ENCODE peak calls at places on chromosomes 12 and 14, in four cellular contexts. S is WTC11, V is GM12878, G is K562. U is an unnamed sample.

GRCh38 chr12:27652174-27652763 is 44.0 kb upstream of the REP15 start:
- DNase-seq in V (peak; percentile 8), S (peak; percentile 41), G (peak; percentile 72), U (peak; percentile 54)

GRCh38 chr12:103880299-103881142 is 39.5 kb upstream of the NT5DC3 start:
- DNase-seq in V (peak; percentile 74), S (no peak), G (no peak), U (peak; percentile 17)

GRCh38 chr12:14367097-14367661 is 1.7 kb downstream of the ATF7IP start:
- DNase-seq in S (no peak), G (peak; percentile 9), V (peak; percentile 71), U (no peak)

GRCh38 chr14:102375126-102375525 is 12.4 kb downstream of the TECPR2 start:
- DNase-seq in V (no peak), S (no peak), G (no peak), U (no peak)

GRCh38 chr12:120820885-120821510 is 83.2 kb downstream of the SPPL3 start:
- DNase-seq in G (no peak), S (no peak), V (no peak), U (no peak)

GRCh38 chr14:101442451-101442850 is 118.8 kb upstream of the DIO3 start:
- DNase-seq in S (no peak), V (no peak), G (peak; percentile 32), U (no peak)

GRCh38 chr12:89250648-89251047 is 101.7 kb downstream of the DUSP6 start:
- DNase-seq in G (no peak), S (no peak), V (no peak), U (no peak)

GRCh38 chr14:105532735-105533141 is 6.4 kb downstream of the TMEM121 start:
- DNase-seq in S (peak; percentile 24), G (peak; percentile 43), V (no peak), U (peak; percentile 62)

GRCh38 chr14:104284107-104284592 is 145.8 kb downstream of the KIF26A start:
- DNase-seq in V (no peak), S (peak; percentile 11), G (no peak), U (peak; percentile 24)

GRCh38 chr12:100672075-100672592 is 98.7 kb downstream of the GAS2L3 start:
- DNase-seq in G (peak; percentile 55), S (peak; percentile 85), V (no peak), U (peak; percentile 30)

GRCh38 chr12:2338381-2338780 is 285.6 kb downstream of the CACNA1C start:
- DNase-seq in G (no peak), S (no peak), V (no peak), U (no peak)

GRCh38 chr12:102197789-102198188 is at the start of gene PMCH:
- DNase-seq in V (peak; percentile 24), S (no peak), G (no peak), U (no peak)

GRCh38 chr12:38875571-38876228 is 29.7 kb downstream of the CPNE8 start:
- DNase-seq in S (no peak), G (no peak), V (no peak), U (peak; percentile 21)

GRCh38 chr12:100801335-100801734 is 6.8 kb downstream of the ANO4 start:
- DNase-seq in G (no peak), V (no peak), S (no peak), U (no peak)

GRCh38 chr12:32502693-32503510 is 103.5 kb downstream of the FGD4 start:
- DNase-seq in G (no peak), S (no peak), V (no peak), U (no peak)

GRCh38 chr12:69022674-69023073 is 89.7 kb upstream of the CPM start:
- DNase-seq in S (no peak), G (no peak), V (no peak), U (no peak)

GRCh38 chr12:109739747-109740693 is 26.4 kb downstream of the FAM222A start:
- DNase-seq in V (no peak), S (peak; percentile 69), G (peak; percentile 66), U (peak; percentile 59)

GRCh38 chr12:43551971-43552559 is at the start of gene ADAMTS20:
- DNase-seq in S (peak; percentile 92), G (no peak), V (no peak), U (peak; percentile 93)

GRCh38 chr12:131923260-131923659 is 5.8 kb upstream of the PUS1 start:
- DNase-seq in S (no peak), V (peak; percentile 38), G (no peak), U (no peak)

GRCh38 chr14:74620497-74620921 is 8.5 kb upstream of the LTBP2 start:
- DNase-seq in S (no peak), V (no peak), G (peak; percentile 59), U (no peak)

GRCh38 chr12:74412607-74413230 is 124.9 kb upstream of the ATXN7L3B start:
- DNase-seq in V (no peak), G (peak; percentile 30), S (no peak), U (no peak)

GRCh38 chr12:74418573-74418972 is 119.1 kb upstream of the ATXN7L3B start:
- DNase-seq in G (no peak), S (no peak), V (no peak), U (no peak)

DNA sequence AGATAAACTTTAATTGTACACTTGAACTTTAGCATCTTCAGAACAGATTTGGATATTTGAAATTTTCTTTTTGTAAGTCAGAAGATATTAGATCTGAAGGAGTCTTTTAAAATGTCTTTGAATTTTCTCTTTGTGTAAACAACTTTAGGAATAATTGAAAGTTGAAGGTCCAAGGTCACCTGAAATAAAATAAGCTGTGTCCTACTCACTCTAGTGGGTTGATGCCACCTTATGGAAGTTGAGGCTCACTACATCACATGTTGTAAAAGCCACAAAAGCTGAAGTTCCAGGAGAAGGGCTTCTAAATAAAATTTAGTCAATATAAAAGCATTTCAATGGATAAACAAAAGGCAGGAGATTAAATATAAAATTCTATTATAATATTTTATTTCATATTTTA is 122.0 kb upstream of the ATXN7L3B start:
- DNase-seq in G (peak; percentile 37), S (no peak), V (no peak), U (peak; percentile 10)
- TF ChIP-seq USF1 in G (no peak), S (no peak), V (no peak), U (no peak)

DNA sequence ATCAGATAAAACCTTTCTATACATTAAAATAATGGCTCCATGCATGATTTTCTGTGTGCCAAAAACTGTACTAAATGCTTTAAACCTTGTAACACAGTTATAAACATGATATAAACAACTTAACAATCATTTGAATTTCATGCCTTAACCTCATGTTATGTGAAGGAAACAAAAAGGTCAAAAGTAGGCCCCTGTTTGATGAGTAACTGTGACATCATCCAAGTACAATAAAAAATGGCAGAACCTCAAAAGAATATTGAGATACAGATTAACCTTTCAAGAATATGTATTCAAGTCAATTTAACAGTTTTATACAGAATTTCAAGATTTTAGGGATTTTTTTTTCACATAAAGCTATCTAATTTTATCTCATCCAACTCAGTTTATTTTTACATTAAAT is 310.7 kb upstream of the DCN start:
- DNase-seq in S (no peak), G (no peak), V (no peak), U (no peak)
- TF ChIP-seq USF1 in S (no peak), G (no peak), V (no peak), U (no peak)

DNA sequence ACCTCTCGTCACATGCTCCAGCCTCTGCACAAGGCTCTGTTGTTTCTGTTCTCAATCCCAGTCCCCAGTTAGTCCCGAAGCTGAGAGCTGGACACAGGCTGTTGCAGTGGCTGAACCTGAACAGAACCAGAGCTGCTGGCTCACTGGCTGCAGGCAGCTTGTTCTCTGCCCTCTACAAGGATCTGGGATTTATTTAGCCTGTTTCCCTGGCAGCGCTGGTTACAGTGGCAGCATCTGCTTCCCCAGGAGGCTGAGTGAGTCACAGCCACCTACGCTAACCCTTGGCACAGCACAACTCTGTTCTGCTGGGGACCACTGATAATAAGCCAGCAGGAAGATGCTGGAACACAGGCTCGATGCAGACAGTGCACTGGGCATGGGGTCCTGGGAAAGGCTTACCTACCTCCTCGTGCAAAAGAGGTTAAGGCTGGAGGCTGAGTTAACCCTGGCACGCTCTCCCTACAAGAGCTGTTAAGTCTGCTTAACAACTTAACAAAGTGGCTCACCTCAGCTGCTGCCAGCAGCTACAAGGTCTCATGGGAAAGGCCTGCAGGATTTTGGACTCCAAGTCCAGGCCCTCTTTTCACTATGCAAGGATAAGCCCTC is 299.6 kb downstream of the PCNX1 start:
- DNase-seq in G (no peak), S (no peak), V (no peak), U (peak; percentile 64)
- TF ChIP-seq USF1 in G (no peak), S (no peak), V (no peak), U (no peak)

DNA sequence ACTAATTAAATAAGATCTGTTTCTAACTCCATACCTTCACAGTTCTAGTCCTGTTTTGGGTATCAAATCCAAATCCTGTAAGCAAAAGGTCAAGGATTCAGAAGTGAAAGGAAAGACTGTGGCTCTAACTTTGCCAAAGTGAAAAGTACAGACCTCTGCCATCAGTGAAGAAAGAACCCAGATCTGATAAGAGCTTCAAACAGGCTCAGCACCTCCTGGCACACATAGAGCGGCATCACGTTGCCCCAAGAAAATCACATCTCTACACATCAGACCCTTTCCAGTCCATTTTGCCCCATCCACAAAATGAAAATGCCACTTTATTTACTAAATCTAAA is 23.2 kb downstream of the CLIP1 start:
- DNase-seq in V (no peak), G (no peak), S (no peak), U (no peak)
- TF ChIP-seq USF1 in V (no peak), G (no peak), S (no peak), U (no peak)

DNA sequence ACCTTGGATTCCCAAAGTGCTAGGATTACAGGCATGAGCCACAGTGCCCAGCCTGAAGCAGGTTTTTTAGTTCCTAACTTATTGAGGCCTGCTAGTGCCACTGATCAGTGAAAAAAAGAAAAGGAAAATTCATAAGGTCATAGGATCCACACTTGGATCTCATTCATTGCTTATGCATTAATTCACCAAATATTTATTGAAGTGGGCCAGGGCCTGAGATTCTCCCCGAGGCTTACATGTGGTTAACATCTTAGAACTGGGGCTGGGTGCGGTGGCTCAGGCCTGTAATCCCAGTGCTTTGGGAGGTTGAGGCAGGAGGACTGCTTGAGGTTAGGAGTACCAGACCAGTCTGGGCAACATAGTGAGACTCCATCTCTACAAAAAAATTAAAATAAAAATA is 29.5 kb upstream of the MAP1LC3B2 start:
- DNase-seq in V (no peak), G (no peak), S (no peak), U (no peak)
- TF ChIP-seq USF1 in V (no peak), G (no peak), S (no peak), U (no peak)

GRCh38 chr12:19439059-19440018 is at the start of gene AEBP2:
- DNase-seq in G (peak; percentile 89), S (peak; percentile 83), V (peak; percentile 80), U (peak; percentile 98)
- TF ChIP-seq USF1 in G (no peak), S (peak; percentile 7), V (no peak), U (no peak)

GRCh38 chr12:19759229-19759628 is 319.9 kb downstream of the AEBP2 start:
- DNase-seq in G (no peak), S (no peak), V (no peak), U (no peak)
- TF ChIP-seq USF1 in G (no peak), S (no peak), V (no peak), U (no peak)

U was measured in SK-N-SH.